ENCODE peak calls at places on chromosomes 16 and 17, in seven cellular contexts. One of them, this sample, is unnamed.

GRCh38 chr17:75096082-75096625 is 8.4 kb downstream of the SLC16A5 start:
- DNase-seq in T-helper 2 cell: no peak
- DNase-seq in endothelial cell of umbilical vein: peak
- DNase-seq in stimulated activated naive CD8-positive, alpha-beta T cell treated with anti-CD3 and anti-CD28 coated beads, Interleukin-15, Interleukin-2, amounts not matched to agents 100 U/mL and 50 U/mL, for 24 hours: no peak
- DNase-seq in adipocyte: peak
- DNase-seq in HS-5: no peak
- DNase-seq in DMS79 treated with DMSO at 0.1 percent for 48 hours: no peak
- DNase-seq in this sample: no peak

GRCh38 chr16:81445143-81445922 is 725 bp downstream of the CMIP start:
- DNase-seq in T-helper 2 cell: peak
- DNase-seq in endothelial cell of umbilical vein: peak
- DNase-seq in stimulated activated naive CD8-positive, alpha-beta T cell treated with anti-CD3 and anti-CD28 coated beads, Interleukin-15, Interleukin-2, amounts not matched to agents 100 U/mL and 50 U/mL, for 24 hours: peak
- DNase-seq in adipocyte: peak
- DNase-seq in HS-5: no peak
- DNase-seq in DMS79 treated with DMSO at 0.1 percent for 48 hours: peak
- DNase-seq in this sample: no peak

GRCh38 chr16:84091460-84091859 is 25.3 kb downstream of the MBTPS1 start:
- DNase-seq in T-helper 2 cell: no peak
- DNase-seq in endothelial cell of umbilical vein: no peak
- DNase-seq in stimulated activated naive CD8-positive, alpha-beta T cell treated with anti-CD3 and anti-CD28 coated beads, Interleukin-15, Interleukin-2, amounts not matched to agents 100 U/mL and 50 U/mL, for 24 hours: no peak
- DNase-seq in adipocyte: no peak
- DNase-seq in HS-5: no peak
- DNase-seq in DMS79 treated with DMSO at 0.1 percent for 48 hours: no peak
- DNase-seq in this sample: no peak

GRCh38 chr17:1724869-1725641 is 551 bp downstream of the WDR81 start:
- DNase-seq in T-helper 2 cell: no peak
- DNase-seq in endothelial cell of umbilical vein: no peak
- DNase-seq in stimulated activated naive CD8-positive, alpha-beta T cell treated with anti-CD3 and anti-CD28 coated beads, Interleukin-15, Interleukin-2, amounts not matched to agents 100 U/mL and 50 U/mL, for 24 hours: no peak
- DNase-seq in adipocyte: no peak
- DNase-seq in HS-5: no peak
- DNase-seq in DMS79 treated with DMSO at 0.1 percent for 48 hours: no peak
- DNase-seq in this sample: no peak

GRCh38 chr17:66760324-66760723 is 74.6 kb upstream of the CACNG5 start:
- DNase-seq in T-helper 2 cell: no peak
- DNase-seq in endothelial cell of umbilical vein: no peak
- DNase-seq in stimulated activated naive CD8-positive, alpha-beta T cell treated with anti-CD3 and anti-CD28 coated beads, Interleukin-15, Interleukin-2, amounts not matched to agents 100 U/mL and 50 U/mL, for 24 hours: no peak
- DNase-seq in adipocyte: no peak
- DNase-seq in HS-5: no peak
- DNase-seq in DMS79 treated with DMSO at 0.1 percent for 48 hours: no peak
- DNase-seq in this sample: no peak

GRCh38 chr16:86303787-86304685 is 206.3 kb upstream of the FOXF1 start:
- DNase-seq in T-helper 2 cell: no peak
- DNase-seq in endothelial cell of umbilical vein: no peak
- DNase-seq in stimulated activated naive CD8-positive, alpha-beta T cell treated with anti-CD3 and anti-CD28 coated beads, Interleukin-15, Interleukin-2, amounts not matched to agents 100 U/mL and 50 U/mL, for 24 hours: no peak
- DNase-seq in adipocyte: no peak
- DNase-seq in HS-5: no peak
- DNase-seq in DMS79 treated with DMSO at 0.1 percent for 48 hours: no peak
- DNase-seq in this sample: no peak

GRCh38 chr16:28606291-28607115 is 3.3 kb downstream of the SULT1A1 start:
- DNase-seq in T-helper 2 cell: no peak
- DNase-seq in endothelial cell of umbilical vein: no peak
- DNase-seq in stimulated activated naive CD8-positive, alpha-beta T cell treated with anti-CD3 and anti-CD28 coated beads, Interleukin-15, Interleukin-2, amounts not matched to agents 100 U/mL and 50 U/mL, for 24 hours: no peak
- DNase-seq in adipocyte: no peak
- DNase-seq in HS-5: no peak
- DNase-seq in DMS79 treated with DMSO at 0.1 percent for 48 hours: no peak
- DNase-seq in this sample: no peak

GRCh38 chr17:77253611-77254051 is 112.9 kb downstream of the SEC14L1 start:
- DNase-seq in T-helper 2 cell: no peak
- DNase-seq in endothelial cell of umbilical vein: peak
- DNase-seq in stimulated activated naive CD8-positive, alpha-beta T cell treated with anti-CD3 and anti-CD28 coated beads, Interleukin-15, Interleukin-2, amounts not matched to agents 100 U/mL and 50 U/mL, for 24 hours: no peak
- DNase-seq in adipocyte: peak
- DNase-seq in HS-5: no peak
- DNase-seq in DMS79 treated with DMSO at 0.1 percent for 48 hours: no peak
- DNase-seq in this sample: no peak

GRCh38 chr17:2687074-2687418 is 24.5 kb downstream of the CLUH start:
- DNase-seq in T-helper 2 cell: no peak
- DNase-seq in endothelial cell of umbilical vein: no peak
- DNase-seq in stimulated activated naive CD8-positive, alpha-beta T cell treated with anti-CD3 and anti-CD28 coated beads, Interleukin-15, Interleukin-2, amounts not matched to agents 100 U/mL and 50 U/mL, for 24 hours: no peak
- DNase-seq in adipocyte: no peak
- DNase-seq in HS-5: no peak
- DNase-seq in DMS79 treated with DMSO at 0.1 percent for 48 hours: no peak
- DNase-seq in this sample: no peak

GRCh38 chr17:49497147-49498036 is 2.3 kb downstream of the NGFR start:
- DNase-seq in T-helper 2 cell: no peak
- DNase-seq in endothelial cell of umbilical vein: peak
- DNase-seq in stimulated activated naive CD8-positive, alpha-beta T cell treated with anti-CD3 and anti-CD28 coated beads, Interleukin-15, Interleukin-2, amounts not matched to agents 100 U/mL and 50 U/mL, for 24 hours: peak
- DNase-seq in adipocyte: peak
- DNase-seq in HS-5: no peak
- DNase-seq in DMS79 treated with DMSO at 0.1 percent for 48 hours: peak
- DNase-seq in this sample: no peak

GRCh38 chr17:37276475-37276874 is 99.3 kb upstream of the C17orf78 start:
- DNase-seq in T-helper 2 cell: no peak
- DNase-seq in endothelial cell of umbilical vein: no peak
- DNase-seq in stimulated activated naive CD8-positive, alpha-beta T cell treated with anti-CD3 and anti-CD28 coated beads, Interleukin-15, Interleukin-2, amounts not matched to agents 100 U/mL and 50 U/mL, for 24 hours: no peak
- DNase-seq in adipocyte: no peak
- DNase-seq in HS-5: no peak
- DNase-seq in DMS79 treated with DMSO at 0.1 percent for 48 hours: no peak
- DNase-seq in this sample: no peak